ENCODE peak calls at places on chromosomes 11 and 22, in ten cellular contexts. M, T, R, J, C, W, H, K, N and E are unnamed samples.

GRCh38 chr22:49968313-49968830 is 7.8 kb downstream of the PIM3 start:
- DNase-seq in M (peak; percentile 18), T (peak; percentile 54), R (no peak), J (peak; percentile 40), C (no peak), W (peak; percentile 11), H (no peak), K (no peak), N (peak; percentile 80), E (no peak)

GRCh38 chr11:8689726-8690255 is 7.2 kb downstream of the RPL27A start:
- DNase-seq in M (no peak), T (peak; percentile 52), R (no peak), J (no peak), C (no peak), W (no peak), H (no peak), K (no peak), N (no peak), E (no peak)

GRCh38 chr11:65814960-65815565 is 18.7 kb upstream of the SNX32 start:
- DNase-seq in M (no peak), T (no peak), R (no peak), J (no peak), C (no peak), W (no peak), H (no peak), K (no peak), N (peak; percentile 4), E (no peak)

GRCh38 chr22:17924735-17925727 is 99.3 kb downstream of the MICAL3 start:
- DNase-seq in M (no peak), T (no peak), R (no peak), J (no peak), C (no peak), W (no peak), H (no peak), K (no peak), N (no peak), E (no peak)

GRCh38 chr11:87878373-87878779 is 296.9 kb downstream of the RAB38 start:
- DNase-seq in M (no peak), T (no peak), R (no peak), J (peak; percentile 17), C (peak; percentile 37), W (peak; percentile 17), H (no peak), K (peak; percentile 16), N (no peak), E (no peak)

GRCh38 chr22:37898441-37899181 is 7.5 kb upstream of the MICALL1 start:
- DNase-seq in M (no peak), T (no peak), R (no peak), J (no peak), C (no peak), W (peak; percentile 53), H (peak; percentile 81), K (no peak), N (no peak), E (peak; percentile 41)

GRCh38 chr11:35157814-35158213 is 18.8 kb downstream of the CD44 start:
- DNase-seq in M (no peak), T (no peak), R (no peak), J (no peak), C (no peak), W (no peak), H (no peak), K (no peak), N (no peak), E (no peak)

GRCh38 chr22:22863001-22863400 is 24.6 kb upstream of the IGLL5 start:
- DNase-seq in M (no peak), T (no peak), R (no peak), J (no peak), C (no peak), W (no peak), H (no peak), K (no peak), N (no peak), E (no peak)

GRCh38 chr22:42560381-42560780 is 6.6 kb downstream of the SERHL2 start:
- DNase-seq in M (no peak), T (no peak), R (no peak), J (no peak), C (no peak), W (no peak), H (no peak), K (no peak), N (no peak), E (no peak)

GRCh38 chr11:117929568-117930207 is 486 bp upstream of the TMPRSS13 start:
- DNase-seq in M (no peak), T (no peak), R (no peak), J (no peak), C (no peak), W (no peak), H (no peak), K (no peak), N (peak; percentile 35), E (no peak)

GRCh38 chr11:132062031-132062430 is 691.6 kb downstream of the NTM start:
- DNase-seq in M (no peak), T (no peak), R (no peak), J (no peak), C (no peak), W (no peak), H (no peak), K (no peak), N (no peak), E (no peak)

GRCh38 chr11:8183136-8183535 is 14.3 kb upstream of the RIC3 start:
- DNase-seq in M (no peak), T (no peak), R (no peak), J (no peak), C (no peak), W (no peak), H (no peak), K (no peak), N (no peak), E (no peak)

GRCh38 chr11:45599161-45599943 is 66.1 kb downstream of the CHST1 start:
- DNase-seq in M (no peak), T (no peak), R (no peak), J (no peak), C (no peak), W (no peak), H (no peak), K (no peak), N (no peak), E (no peak)

GRCh38 chr11:1281326-1281973 is 28.0 kb downstream of the TOLLIP start:
- DNase-seq in M (no peak), T (no peak), R (no peak), J (no peak), C (no peak), W (no peak), H (no peak), K (no peak), N (peak; percentile 51), E (no peak)

GRCh38 chr11:57302489-57302888 is 22.3 kb downstream of the TNKS1BP1 start:
- DNase-seq in M (peak; percentile 11), T (no peak), R (no peak), J (no peak), C (no peak), W (no peak), H (no peak), K (no peak), N (no peak), E (no peak)

GRCh38 chr11:74417379-74417804 is 19.2 kb upstream of the PGM2L1 start:
- DNase-seq in M (no peak), T (no peak), R (peak; percentile 22), J (no peak), C (no peak), W (no peak), H (peak; percentile 68), K (no peak), N (no peak), E (peak; percentile 35)

GRCh38 chr11:41456288-41456687 is 3.2 kb downstream of the LRRC4C start:
- DNase-seq in M (no peak), T (no peak), R (no peak), J (no peak), C (no peak), W (no peak), H (no peak), K (no peak), N (no peak), E (no peak)

GRCh38 chr11:108199446-108200321 is 22.8 kb downstream of the NPAT start:
- DNase-seq in M (peak; percentile 55), T (peak; percentile 75), R (no peak), J (peak; percentile 91), C (peak; percentile 26), W (no peak), H (no peak), K (no peak), N (no peak), E (peak; percentile 38)

GRCh38 chr22:33841281-33842005 is 78.8 kb downstream of the LARGE1 start:
- DNase-seq in M (no peak), T (no peak), R (no peak), J (no peak), C (no peak), W (no peak), H (no peak), K (no peak), N (no peak), E (no peak)

GRCh38 chr11:44464741-44465140 is 100.7 kb upstream of the CD82 start:
- DNase-seq in M (no peak), T (no peak), R (no peak), J (no peak), C (no peak), W (no peak), H (no peak), K (no peak), N (no peak), E (no peak)

GRCh38 chr11:44804449-44805151 is 77.8 kb downstream of the TSPAN18 start:
- DNase-seq in M (no peak), T (no peak), R (no peak), J (no peak), C (no peak), W (peak; percentile 11), H (no peak), K (no peak), N (peak; percentile 9), E (no peak)

GRCh38 chr22:40116496-40117200 is 61.1 kb upstream of the TNRC6B start:
- DNase-seq in M (no peak), T (no peak), R (no peak), J (peak; percentile 56), C (no peak), W (no peak), H (no peak), K (no peak), N (no peak), E (no peak)

GRCh38 chr11:63841554-63841953 is 2.6 kb downstream of the MARK2 start:
- DNase-seq in M (no peak), T (no peak), R (peak; percentile 37), J (no peak), C (no peak), W (no peak), H (peak; percentile 53), K (no peak), N (no peak), E (peak; percentile 71)

GRCh38 chr11:113474362-113475159 is 637 bp downstream of the DRD2 start:
- DNase-seq in M (peak; percentile 44), T (peak; percentile 81), R (peak; percentile 20), J (peak; percentile 77), C (peak; percentile 27), W (peak; percentile 83), H (peak; percentile 57), K (peak; percentile 42), N (peak; percentile 89), E (peak; percentile 78)

GRCh38 chr11:74179234-74180126 is 8.4 kb downstream of the PPME1 start:
- DNase-seq in M (no peak), T (no peak), R (peak; percentile 47), J (no peak), C (no peak), W (no peak), H (no peak), K (no peak), N (no peak), E (no peak)